ENCODE peak calls at places on chromosomes 6 and 20, in nine cellular contexts. O, S, M, Q, W, D, U, N and G are unnamed samples. For H3K36me3 and H3K9me3, the result is how much of the 10 kb centered on the place peaks cover.

GRCh38 chr6:83952830-83953229 is 80.7 kb upstream of the MRAP2 start:
- DNase-seq in W (no peak), S (no peak), M (no peak), Q (no peak), D (no peak), U (no peak), N (no peak), O (no peak), G (no peak)

GRCh38 chr6:54050750-54051149 is 60.5 kb upstream of the MLIP start:
- DNase-seq in W (no peak), O (no peak), N (no peak), S (no peak), M (no peak), Q (no peak), U (no peak), D (no peak), G (no peak)

GRCh38 chr6:53500095-53500494 is 44.8 kb downstream of the GCLC start:
- DNase-seq in N (no peak), O (no peak), W (no peak), M (no peak), D (no peak), U (no peak), Q (no peak), S (no peak), G (no peak)

GRCh38 chr20:38173237-38174156 is 8.4 kb upstream of the TGM2 start:
- DNase-seq in D (peak), N (no peak), S (no peak), W (no peak), M (no peak), O (no peak), U (peak), Q (peak), G (no peak)

GRCh38 chr6:124356276-124356810 is 552.7 kb downstream of the NKAIN2 start:
- DNase-seq in N (no peak), W (no peak), Q (no peak), U (no peak), D (no peak), S (no peak), O (no peak), M (no peak), G (no peak)

GRCh38 chr6:156402628-156403027 is 374.6 kb upstream of the ARID1B start:
- DNase-seq in M (no peak), N (no peak), S (no peak), Q (no peak), O (no peak), W (no peak), U (no peak), D (no peak), G (no peak)

GRCh38 chr20:23445596-23446217 is 6.2 kb downstream of the CSTL1 start:
- DNase-seq in O (no peak), M (no peak), U (no peak), W (no peak), D (no peak), Q (no peak), S (no peak), N (no peak), G (no peak)

GRCh38 chr6:129183681-129184216 is 300.8 kb downstream of the LAMA2 start:
- DNase-seq in U (no peak), S (no peak), M (no peak), O (no peak), N (no peak), Q (no peak), W (no peak), D (no peak), G (no peak)

GRCh38 chr6:89536230-89536629 is 102.3 kb downstream of the LYRM2 start:
- DNase-seq in O (no peak), W (no peak), Q (no peak), S (no peak), M (no peak), D (no peak), U (no peak), N (no peak), G (no peak)

GRCh38 chr6:71720705-71721104 is 165.6 kb upstream of the RIMS1 start:
- DNase-seq in W (no peak), U (no peak), Q (no peak), N (no peak), M (no peak), D (no peak), S (no peak), O (no peak), G (no peak)

GRCh38 chr6:156791261-156791850 is 14.2 kb downstream of the ARID1B start:
- DNase-seq in U (no peak), N (no peak), Q (no peak), M (peak), W (no peak), O (no peak), S (no peak), D (peak), G (no peak)

GRCh38 chr6:35554811-35555210 is 42.1 kb upstream of the TULP1 start:
- DNase-seq in S (no peak), U (no peak), W (no peak), N (no peak), M (no peak), O (no peak), D (no peak), Q (no peak), G (no peak)

GRCh38 chr20:10798811-10799210 is 125.0 kb upstream of the JAG1 start:
- DNase-seq in S (no peak), U (no peak), Q (no peak), W (no peak), M (no peak), O (no peak), N (no peak), D (no peak), G (no peak)

DNA sequence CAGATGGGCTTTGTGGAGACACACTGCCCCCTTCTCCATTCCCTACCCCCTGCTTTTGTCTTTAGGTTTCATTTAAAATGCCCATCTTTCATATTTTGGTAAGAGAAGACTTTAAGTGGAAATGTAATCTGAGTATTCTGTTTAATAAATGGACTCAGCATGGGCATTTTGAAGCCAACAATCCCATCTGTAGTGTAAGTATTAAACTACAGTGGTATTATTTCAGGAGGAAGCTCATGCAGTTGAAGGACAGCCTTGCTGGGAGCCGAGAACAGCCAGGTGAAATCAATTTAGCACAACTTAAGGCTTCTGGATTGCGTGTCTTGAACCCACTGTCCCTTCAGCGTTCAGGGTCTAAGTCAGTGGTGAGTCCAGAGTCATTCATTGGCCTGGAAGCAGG is 63.5 kb downstream of the AKAP12 start:
- DNase-seq in U (no peak), O (no peak), W (no peak), S (no peak), N (no peak), D (no peak), M (no peak), Q (no peak), G (no peak)
- H3K36me3 ChIP-seq in U (under half), O (under half), W (under half), S (under half), N (under half), D (under half), M (under half), Q (under half), G (under half)

DNA sequence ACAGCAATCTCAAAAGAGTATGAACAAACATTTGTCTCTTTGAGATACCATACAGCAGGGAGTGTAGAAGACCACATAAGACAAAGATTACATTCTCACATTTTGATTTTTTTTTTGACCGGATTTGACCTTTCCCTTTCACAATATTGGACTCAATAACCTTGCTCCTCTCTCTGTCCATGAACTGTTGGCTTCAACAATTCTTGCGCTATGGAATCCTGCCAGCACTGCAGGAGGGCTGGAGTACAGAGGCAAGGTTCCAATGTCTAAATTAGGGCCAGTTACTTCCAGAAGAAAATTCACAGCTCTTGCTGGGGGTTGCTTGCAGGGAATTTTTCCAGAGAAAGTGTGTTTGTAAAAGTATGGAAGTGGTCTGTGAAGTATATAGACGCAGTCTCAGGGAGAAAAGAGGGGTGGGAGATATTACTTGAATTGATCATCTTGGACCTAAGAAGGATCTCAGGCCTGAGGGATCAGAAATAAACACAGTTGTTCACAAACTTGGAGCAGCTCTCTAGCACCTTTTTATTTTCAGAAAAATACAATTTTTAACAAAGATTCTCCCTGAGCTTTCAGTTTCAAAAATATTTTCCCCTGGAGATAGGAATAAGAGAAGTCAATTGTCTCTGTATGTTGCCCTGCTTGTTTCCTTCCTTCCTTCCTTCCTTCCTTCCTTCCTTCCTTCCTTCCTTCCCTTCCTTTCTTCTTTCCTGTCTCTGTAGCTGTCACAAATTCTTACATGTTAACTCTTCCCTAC is 765.9 kb downstream of the BCKDHB start:
- DNase-seq in M (no peak), D (no peak), N (no peak), O (no peak), W (peak), Q (peak), U (peak), S (no peak), G (peak)
- H3K9me3 ChIP-seq in M (under half), D (under half), N (under half), O (under half), W (under half), Q (under half), U (under half), S (under half), G (under half)

GRCh38 chr6:27836783-27837635 is 75.2 kb downstream of the OR2B2 start:
- DNase-seq in Q (no peak), D (peak), S (peak), N (peak), U (peak), W (peak), M (peak), O (no peak), G (peak)
- H3K36me3 ChIP-seq in Q (under half), D (under half), S (under half), N (under half), U (under half), W (under half), M (under half), O (under half), G (under half)

DNA sequence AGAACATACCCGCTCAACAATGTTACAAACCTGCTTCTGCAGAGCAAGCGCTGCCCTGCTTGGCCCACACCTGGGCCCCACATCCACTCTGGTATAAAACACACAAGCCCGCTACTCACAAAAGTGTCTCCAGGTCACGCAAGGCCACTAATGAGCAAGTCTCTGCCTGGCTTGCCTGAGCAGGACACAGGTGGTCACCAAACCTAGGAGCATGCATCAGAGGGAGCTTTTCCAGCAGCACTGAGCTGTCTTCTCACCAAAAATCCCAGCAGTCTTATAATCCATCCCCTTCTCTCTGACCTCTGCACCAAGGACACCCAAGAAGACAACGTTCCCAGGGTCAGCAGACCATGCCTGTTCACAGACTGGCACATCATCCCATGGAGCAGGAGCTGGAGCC is 100.8 kb downstream of the DLL1 start:
- DNase-seq in S (no peak), Q (no peak), O (no peak), U (no peak), M (no peak), D (peak), W (no peak), N (no peak), G (no peak)
- H3K9me3 ChIP-seq in S (under half), Q (under half), O (under half), U (under half), M (under half), D (under half), W (under half), N (under half), G (under half)

DNA sequence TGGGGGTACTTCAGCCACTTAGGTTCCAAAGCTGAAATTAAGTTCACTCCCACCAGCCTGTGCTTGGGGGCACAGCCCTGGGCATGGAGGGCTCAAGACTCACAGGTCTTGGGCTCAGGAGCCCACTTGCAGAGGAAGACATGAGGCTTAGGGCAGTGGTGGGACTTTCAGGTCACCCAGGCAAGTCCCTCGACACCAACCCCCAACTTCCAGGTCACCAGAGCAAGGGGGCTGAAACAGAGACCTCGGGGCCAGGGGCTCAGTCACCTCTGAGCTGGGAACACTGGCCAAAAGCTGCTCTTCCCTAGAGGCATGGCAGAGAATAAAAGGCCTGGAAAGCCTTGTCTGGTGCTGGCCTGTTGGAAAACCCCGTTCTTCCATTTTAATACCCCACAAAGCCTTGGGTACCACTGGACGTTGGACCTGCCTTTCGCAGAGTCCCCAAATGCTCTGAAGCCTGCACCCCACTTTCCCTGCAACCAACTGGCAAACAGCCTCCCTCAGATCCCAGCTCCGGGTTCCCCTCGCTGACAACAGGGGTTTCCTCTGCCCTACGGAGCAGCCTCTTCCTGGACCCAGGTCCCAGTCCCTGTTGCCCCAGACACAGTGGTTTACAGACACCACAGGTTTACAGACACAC is 160.9 kb upstream of the PMEPA1 start:
- DNase-seq in S (no peak), N (no peak), M (no peak), W (no peak), U (no peak), D (no peak), Q (no peak), O (no peak), G (no peak)
- H3K36me3 ChIP-seq in S (under half), N (under half), M (under half), W (under half), U (under half), D (under half), Q (under half), O (under half), G (under half)

GRCh38 chr6:168305863-168306262 is 13.7 kb downstream of the DACT2 start:
- DNase-seq in O (no peak), D (no peak), N (no peak), S (no peak), W (no peak), Q (no peak), U (no peak), M (no peak), G (no peak)
- H3K9me3 ChIP-seq in O (under half), D (under half), N (under half), S (under half), W (under half), Q (under half), U (under half), M (under half), G (under half)

GRCh38 chr20:19960745-19961144 is 56.4 kb upstream of the NAA20 start:
- DNase-seq in N (no peak), U (no peak), S (no peak), D (no peak), Q (no peak), O (no peak), M (no peak), W (no peak), G (no peak)
- H3K36me3 ChIP-seq in N (half or more), U (half or more), S (under half), D (under half), Q (half or more), O (half or more), M (under half), W (under half), G (half or more)

GRCh38 chr20:60486345-60486744 is 528.1 kb downstream of the CDH26 start:
- DNase-seq in N (no peak), M (no peak), S (no peak), Q (no peak), D (no peak), O (peak), W (no peak), U (no peak), G (no peak)

GRCh38 chr20:60483371-60483770 is 525.1 kb downstream of the CDH26 start:
- DNase-seq in M (no peak), U (no peak), Q (no peak), N (no peak), D (no peak), W (no peak), O (no peak), S (no peak), G (no peak)

GRCh38 chr20:60484316-60484715 is 526.1 kb downstream of the CDH26 start:
- DNase-seq in M (no peak), U (no peak), O (no peak), N (no peak), W (no peak), S (no peak), Q (no peak), D (no peak), G (no peak)

GRCh38 chr20:60482609-60483008 is 524.4 kb downstream of the CDH26 start:
- DNase-seq in U (no peak), N (no peak), Q (no peak), W (no peak), S (no peak), D (no peak), M (no peak), O (no peak), G (no peak)

DNA sequence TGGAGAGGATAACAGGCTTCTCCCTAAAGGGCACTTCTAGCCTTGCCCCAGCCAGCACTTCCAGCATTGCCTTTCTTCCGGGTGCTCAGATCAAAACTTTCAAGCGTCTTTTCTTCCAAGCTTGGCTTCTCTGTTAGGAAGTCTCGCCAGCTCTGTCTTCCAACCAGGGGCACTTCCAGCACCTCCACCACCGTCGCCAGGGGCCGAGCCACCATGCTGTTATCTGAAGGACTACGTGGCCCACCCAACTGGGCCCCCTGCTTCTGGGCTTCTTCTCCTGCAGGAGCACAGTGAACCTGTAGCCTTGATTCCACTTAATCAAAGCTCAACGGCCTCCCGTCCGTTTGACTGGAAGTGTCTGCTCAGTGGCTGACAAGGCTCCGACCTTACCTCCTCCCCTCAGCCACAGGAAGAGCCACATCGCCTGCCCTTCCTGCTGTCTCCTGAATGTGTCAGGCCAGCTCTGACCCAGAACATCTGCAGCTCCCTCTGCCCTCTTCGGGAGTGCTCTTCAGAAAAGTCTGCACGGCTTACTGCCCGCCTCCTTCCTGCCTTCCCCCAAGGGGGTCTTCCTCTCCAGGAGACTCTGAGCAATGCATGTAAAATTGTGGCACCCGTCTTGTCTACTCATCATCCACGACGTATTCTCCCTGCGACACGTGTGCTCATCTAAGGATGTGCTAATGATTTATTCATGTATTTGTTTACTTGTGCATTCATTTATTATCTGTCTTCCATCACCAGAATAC is 527.0 kb downstream of the CDH26 start:
- DNase-seq in O (no peak), Q (no peak), N (no peak), M (no peak), U (no peak), S (no peak), W (no peak), D (no peak), G (no peak)
- H3K9me3 ChIP-seq in O (under half), Q (under half), N (under half), M (under half), U (under half), S (under half), W (under half), D (under half), G (under half)